ENCODE peak calls at places on chromosomes 1 and 21, in four cellular contexts. H, U, L and C are unnamed samples. For H3K9me3, the result is how much of the 10 kb centered on the place peaks cover.

GRCh38 chr1:21217812-21218596 is 41.3 kb upstream of the EIF4G3 start:
- DNase-seq in H (no peak), U (no peak), L (no peak), C (no peak)

GRCh38 chr1:181179279-181179979 is 90.9 kb downstream of the IER5 start:
- DNase-seq in H (no peak), U (no peak), L (no peak), C (no peak)

GRCh38 chr21:42654179-42654912 is 925 bp downstream of the PDE9A start:
- DNase-seq in L (no peak), U (no peak), H (no peak), C (no peak)

GRCh38 chr1:77636864-77637263 is 45.6 kb downstream of the ZZZ3 start:
- DNase-seq in U (no peak), L (no peak), H (no peak), C (no peak)

GRCh38 chr1:232981161-232981560 is 30.8 kb downstream of the NTPCR start:
- DNase-seq in U (no peak), L (no peak), H (no peak), C (peak)

GRCh38 chr1:42167611-42168396 is 3.3 kb upstream of the GUCA2A start:
- DNase-seq in H (no peak), U (no peak), L (no peak), C (peak)

GRCh38 chr1:89836997-89837909 is 16.4 kb downstream of the LRRC8D start:
- DNase-seq in U (no peak), L (no peak), H (no peak), C (no peak)

GRCh38 chr1:109299087-109299983 is 7.5 kb downstream of the MYBPHL start:
- DNase-seq in L (no peak), U (no peak), H (no peak), C (peak)

GRCh38 chr1:65393345-65393744 is 27.1 kb upstream of the LEPR start:
- DNase-seq in U (no peak), H (no peak), L (no peak), C (no peak)

GRCh38 chr1:181133441-181133951 is 45.0 kb downstream of the IER5 start:
- DNase-seq in U (no peak), H (no peak), L (no peak), C (no peak)

GRCh38 chr1:59593798-59594790 is 220.7 kb upstream of the HOOK1 start:
- DNase-seq in L (no peak), H (no peak), U (no peak), C (no peak)

GRCh38 chr21:29377266-29377665 is 78.5 kb downstream of the BACH1 start:
- DNase-seq in H (no peak), U (no peak), L (no peak), C (no peak)

GRCh38 chr1:25066731-25067520 is 136.8 kb upstream of the RUNX3 start:
- DNase-seq in U (no peak), L (no peak), H (no peak), C (no peak)

GRCh38 chr1:116850436-116850835 is 59.3 kb upstream of the PTGFRN start:
- DNase-seq in L (no peak), H (no peak), U (no peak), C (no peak)

GRCh38 chr1:77100870-77101269 is 118.4 kb downstream of the PIGK start:
- DNase-seq in H (no peak), U (no peak), L (no peak), C (no peak)

GRCh38 chr1:41418868-41419583 is 57.8 kb downstream of the FOXO6 start:
- DNase-seq in L (peak), U (no peak), H (peak), C (peak)

GRCh38 chr1:233859446-233859845 is 45.0 kb upstream of the SLC35F3 start:
- DNase-seq in L (no peak), H (no peak), U (no peak), C (no peak)

GRCh38 chr1:159171688-159172501 is 480 bp downstream of the CADM3 start:
- DNase-seq in H (no peak), U (no peak), L (no peak), C (no peak)

GRCh38 chr1:229230136-229230892 is 40.6 kb upstream of the RAB4A start:
- DNase-seq in L (no peak), H (no peak), U (no peak), C (no peak)

GRCh38 chr1:206595581-206596318 is 16.5 kb downstream of the EIF2D start:
- DNase-seq in U (no peak), H (no peak), L (no peak), C (no peak)

GRCh38 chr1:70509996-70510876 is 99.2 kb downstream of the CTH start:
- DNase-seq in U (peak), L (no peak), H (no peak), C (no peak)

GRCh38 chr1:63621075-63621474 is 27.9 kb downstream of the PGM1 start:
- DNase-seq in H (no peak), L (no peak), U (no peak), C (no peak)

GRCh38 chr1:63828322-63829044 is 54.7 kb downstream of the ROR1 start:
- DNase-seq in H (no peak), U (no peak), L (no peak), C (no peak)

GRCh38 chr1:31504001-31504400 is 72.3 kb upstream of the TINAGL1 start:
- DNase-seq in L (no peak), H (no peak), U (no peak), C (peak)

GRCh38 chr1:50305808-50306207 is 117.4 kb downstream of the DMRTA2 start:
- DNase-seq in H (no peak), L (no peak), U (no peak), C (no peak)

GRCh38 chr1:98947071-98947470 is 57.6 kb downstream of the PLPPR5 start:
- DNase-seq in H (no peak), L (no peak), U (no peak), C (no peak)

GRCh38 chr1:185973645-185974044 is 239.5 kb downstream of the HMCN1 start:
- DNase-seq in H (no peak), U (no peak), L (no peak), C (no peak)

GRCh38 chr1:160711528-160712311 is at the start of gene CD48:
- DNase-seq in L (no peak), H (no peak), U (no peak), C (no peak)

GRCh38 chr1:246592695-246593094 is 26.4 kb downstream of the CNST start:
- DNase-seq in L (no peak), H (no peak), U (no peak), C (no peak)

GRCh38 chr1:215023151-215023832 is 59.2 kb upstream of the KCNK2 start:
- DNase-seq in H (no peak), L (no peak), U (no peak), C (no peak)

GRCh38 chr1:37763791-37764741 is 854 bp downstream of the EPHA10 start:
- DNase-seq in L (no peak), H (no peak), U (peak), C (no peak)

GRCh38 chr1:113488576-113489177 is 98.4 kb downstream of the MAGI3 start:
- DNase-seq in U (no peak), H (no peak), L (no peak), C (no peak)

GRCh38 chr1:221039616-221040015 is 160.4 kb downstream of the HLX start:
- DNase-seq in U (no peak), L (no peak), H (no peak), C (no peak)

DNA sequence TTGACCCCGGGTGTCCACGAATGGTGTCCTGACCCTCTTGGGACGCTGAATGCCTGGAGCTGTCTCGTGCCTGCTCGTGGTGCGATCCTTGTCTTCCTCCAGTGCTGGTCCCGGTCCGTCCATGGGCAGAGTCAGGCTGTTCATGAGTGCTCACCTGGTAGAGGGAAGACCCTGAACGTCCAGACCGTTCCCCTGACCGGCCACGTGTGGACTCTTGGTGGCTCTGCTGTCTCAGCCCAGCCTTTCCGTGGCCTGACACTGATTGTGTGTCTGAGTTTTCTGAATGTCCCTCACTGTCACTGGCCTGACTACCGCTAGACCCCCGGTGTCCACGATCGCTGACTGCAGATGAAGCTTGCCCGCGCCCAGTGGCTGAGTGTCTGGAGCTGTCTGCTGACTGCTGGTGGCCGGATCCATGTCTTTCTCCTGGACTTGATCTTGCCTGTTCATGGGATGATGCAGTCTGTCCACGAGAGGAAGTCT is 11.7 kb downstream of the FLG start:
- DNase-seq in L (no peak), U (no peak), H (no peak), C (no peak)
- H3K9me3 ChIP-seq in L (under half), U (under half), H (under half), C (under half)

GRCh38 chr1:39268112-39268581 is 63.7 kb downstream of the MACF1 start:
- DNase-seq in U (peak), H (no peak), L (peak), C (peak)

GRCh38 chr1:39269349-39269748 is 64.9 kb downstream of the MACF1 start:
- DNase-seq in U (no peak), L (no peak), H (no peak), C (no peak)

GRCh38 chr1:39270368-39270767 is 65.9 kb downstream of the MACF1 start:
- DNase-seq in L (no peak), H (no peak), U (no peak), C (no peak)

GRCh38 chr1:39269791-39270342 is 65.4 kb downstream of the MACF1 start:
- DNase-seq in H (no peak), L (no peak), U (no peak), C (no peak)

DNA sequence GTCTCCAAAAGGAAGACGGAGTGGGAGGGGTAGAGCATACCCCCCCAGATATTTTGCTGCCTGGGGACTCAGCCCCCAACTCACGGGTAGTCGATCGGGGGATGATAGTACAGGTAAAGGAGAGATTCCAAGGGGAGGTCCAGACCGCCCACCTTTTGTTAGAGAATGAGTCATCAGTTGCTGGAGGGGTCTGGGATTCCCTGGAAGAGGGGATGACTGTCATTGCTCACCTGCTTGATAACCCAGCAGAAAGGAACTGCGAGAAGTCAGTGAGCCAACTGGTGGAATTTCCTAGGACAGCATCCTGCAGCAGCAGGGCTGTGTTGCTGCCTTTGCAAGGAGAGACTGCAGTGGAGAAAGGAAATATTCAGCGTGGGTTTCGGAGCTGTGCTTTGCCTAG is 64.4 kb downstream of the MACF1 start:
- DNase-seq in L (no peak), H (no peak), U (no peak), C (no peak)
- H3K4me3 ChIP-seq in L (no peak), H (peak), U (peak), C (no peak)

GRCh38 chr1:110964400-110964903 is 730 bp upstream of the LRIF1 start:
- DNase-seq in L (no peak), H (no peak), U (no peak), C (no peak)
- H3K9me3 ChIP-seq in L (under half), H (under half), U (under half), C (under half)

DNA sequence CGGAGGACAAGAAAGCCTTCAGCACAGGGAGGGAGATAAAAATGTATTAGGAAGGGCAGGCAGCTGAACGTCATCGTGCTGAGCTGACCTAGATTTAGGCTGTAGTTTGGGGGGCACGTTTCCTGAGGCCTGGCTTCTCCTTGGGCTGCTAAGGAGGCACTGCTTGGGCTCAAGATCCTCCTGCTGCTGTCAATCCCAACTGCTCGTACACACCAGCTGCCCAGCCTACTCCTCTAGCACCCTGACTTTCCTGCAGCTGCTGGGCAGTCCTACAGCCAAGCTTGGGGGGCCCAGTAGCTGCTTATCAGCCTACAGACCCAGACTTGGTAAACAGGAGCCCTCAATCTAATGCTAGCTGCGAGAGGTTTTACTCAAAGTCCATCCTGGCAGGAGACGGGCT is 6.2 kb downstream of the TMEM35B start:
- DNase-seq in L (no peak), U (no peak), H (no peak), C (no peak)
- H3K4me3 ChIP-seq in L (no peak), U (no peak), H (no peak), C (no peak)

DNA sequence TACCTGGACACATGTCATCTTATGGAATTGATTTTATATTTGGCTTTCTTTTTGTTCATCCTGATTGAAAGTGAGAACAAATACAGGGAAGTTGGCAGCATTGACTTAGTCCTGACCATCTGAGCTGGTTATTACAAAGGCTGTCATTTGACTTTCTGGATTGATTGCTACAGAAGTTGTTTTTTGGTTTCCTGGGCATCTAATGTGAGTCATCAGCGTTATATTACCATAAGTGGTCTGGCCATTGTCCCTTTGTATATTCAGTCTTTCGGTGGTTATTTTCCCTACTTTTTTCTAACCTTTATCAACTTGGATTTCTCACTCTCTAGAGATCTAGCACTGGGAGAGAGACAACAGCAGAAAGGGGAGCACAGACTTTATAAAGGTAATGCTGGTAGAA is 1646.5 kb downstream of the MRPL39 start:
- DNase-seq in U (no peak), L (no peak), H (no peak), C (no peak)
- H3K9me3 ChIP-seq in U (under half), L (under half), H (under half), C (under half)

DNA sequence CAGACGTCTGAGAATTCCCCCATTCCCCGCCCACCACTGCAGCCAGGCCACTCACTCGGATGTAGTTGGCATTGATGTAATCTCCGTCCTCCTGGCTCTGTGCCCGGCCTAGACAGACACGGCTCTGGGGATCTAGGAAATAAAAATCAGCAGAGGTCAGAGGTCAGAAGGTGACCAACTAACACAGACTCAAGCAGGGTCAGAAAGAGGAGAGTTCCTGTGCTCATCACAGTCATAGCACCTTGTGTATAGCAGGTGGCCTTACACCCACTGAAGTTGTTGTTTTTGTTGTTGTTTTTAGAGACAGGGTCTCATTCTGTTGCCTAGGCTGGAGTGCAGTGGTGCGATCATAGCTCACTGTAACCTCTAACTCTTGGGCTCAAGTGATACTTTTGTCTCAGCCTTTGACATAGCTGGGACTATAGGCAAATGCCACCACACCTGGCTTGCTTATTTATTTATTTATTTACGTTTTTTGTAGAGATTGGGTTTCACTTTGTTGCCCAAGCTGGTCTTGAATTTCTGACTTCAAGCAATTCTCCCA is 4.9 kb downstream of the PTPN7 start:
- DNase-seq in H (no peak), L (peak), U (no peak), C (no peak)
- H3K4me3 ChIP-seq in H (no peak), L (no peak), U (no peak), C (no peak)

DNA sequence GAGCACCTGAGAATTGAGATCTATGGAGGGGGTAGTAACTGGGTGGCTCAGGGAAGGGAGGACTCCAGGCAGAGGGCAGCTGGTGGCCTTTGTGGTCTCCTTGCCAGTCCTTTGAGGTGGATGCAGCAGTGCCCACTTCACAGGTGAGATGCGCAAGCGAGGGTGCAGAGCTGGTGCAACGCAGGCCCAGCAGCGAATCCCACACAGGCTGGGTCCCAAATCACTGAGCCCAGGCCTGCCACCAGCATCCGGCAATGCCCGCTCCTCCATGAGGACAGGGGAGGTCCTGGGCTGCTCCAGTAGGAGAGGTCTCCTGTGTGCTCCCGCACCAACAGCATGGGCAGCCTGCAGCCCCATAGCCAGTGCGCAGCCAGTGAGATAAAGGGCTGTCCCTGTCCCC is 318.0 kb downstream of the PCP4 start:
- DNase-seq in H (no peak), U (no peak), L (no peak), C (no peak)
- H3K9me3 ChIP-seq in H (under half), U (under half), L (under half), C (under half)

DNA sequence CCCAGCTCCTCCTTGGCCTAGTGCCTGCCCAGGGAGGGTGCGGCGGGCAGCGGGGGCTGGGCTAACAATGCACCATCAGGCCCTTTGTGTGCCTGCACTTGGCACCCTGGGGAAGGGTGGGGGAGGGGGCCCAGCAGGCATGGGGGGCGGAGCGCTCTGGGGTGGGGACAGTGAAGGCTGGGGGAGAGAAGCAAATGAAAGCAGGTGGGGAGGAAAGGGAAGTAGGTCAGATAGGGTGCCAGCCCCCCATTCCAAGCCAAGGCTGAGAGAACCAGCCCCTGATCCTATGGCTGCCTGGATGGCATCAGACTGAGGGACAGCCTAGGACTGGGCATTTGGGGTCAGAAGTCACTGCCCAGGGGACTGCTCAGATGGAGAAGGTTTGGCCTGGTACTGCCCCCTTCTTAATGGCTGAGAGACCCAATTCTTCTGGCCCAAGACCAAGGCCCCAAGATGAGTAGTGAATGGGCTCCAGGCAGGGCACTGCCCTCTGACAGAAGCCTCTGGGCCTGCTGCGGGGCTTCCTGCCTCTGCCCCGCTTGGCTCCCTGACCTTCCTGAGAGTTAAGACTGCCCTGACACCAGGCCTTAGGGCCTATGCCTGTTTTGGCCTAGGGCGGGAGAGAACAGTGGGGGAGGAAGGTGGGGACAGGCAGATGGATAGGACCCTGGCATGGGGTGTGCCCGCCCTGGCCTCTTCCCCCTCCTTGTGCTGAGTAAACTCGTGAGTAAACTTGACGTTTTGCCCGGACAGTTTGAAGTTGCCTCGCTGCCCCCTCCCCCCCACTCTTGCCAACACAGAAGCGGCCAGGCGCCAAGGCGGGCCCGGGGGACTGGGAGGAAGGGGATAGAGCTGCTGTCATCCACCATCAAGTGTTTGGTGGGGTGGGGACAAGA is 2.7 kb downstream of the ZBTB7B start:
- DNase-seq in L (peak), H (peak), U (peak), C (peak)
- H3K4me3 ChIP-seq in L (no peak), H (peak), U (no peak), C (peak)

GRCh38 chr1:68815632-68816031 is 318.8 kb upstream of the DEPDC1 start:
- DNase-seq in H (no peak), U (no peak), L (no peak), C (no peak)
- H3K9me3 ChIP-seq in H (under half), U (under half), L (under half), C (under half)

GRCh38 chr1:81920245-81920740 is 119.6 kb downstream of the ADGRL2 start:
- DNase-seq in H (no peak), L (no peak), U (peak), C (peak)
- H3K4me3 ChIP-seq in H (no peak), L (no peak), U (no peak), C (peak)